ENCODE peak calls at places on chromosomes 2 and 18, in ten cellular contexts. R is mesenchymal stem cell, V is brain microvascular endothelial cell, P is fibroblast of pulmonary artery, T is thoracic aorta, Y is DND-41, C is HL-60, W is adrenal gland, B is psoas muscle, U is left ventricle myocardium inferior. G is an unnamed sample.

GRCh38 chr2:95004702-95005101 is 20.8 kb upstream of the MAL start:
- DNase-seq in W (no peak), B (no peak), C (no peak), R (no peak), Y (peak), P (no peak), U (no peak), T (no peak), V (no peak), G (no peak)

GRCh38 chr2:229818230-229818629 is 103.6 kb downstream of the TRIP12 start:
- DNase-seq in Y (no peak), R (no peak), C (no peak), P (no peak), V (no peak), T (no peak), U (no peak), W (no peak), B (no peak), G (no peak)

GRCh38 chr18:24270937-24271380 is 126.7 kb downstream of the OSBPL1A start:
- DNase-seq in Y (no peak), T (no peak), C (no peak), U (no peak), R (peak), B (no peak), V (peak), P (peak), W (no peak), G (peak)

GRCh38 chr2:240794178-240794721 is 25.8 kb downstream of the KIF1A start:
- DNase-seq in W (no peak), T (no peak), V (no peak), B (no peak), Y (no peak), U (peak), C (no peak), R (no peak), P (no peak), G (no peak)

GRCh38 chr2:29222381-29223179 is 107.4 kb downstream of the CLIP4 start:
- DNase-seq in B (no peak), C (no peak), P (no peak), R (no peak), T (no peak), V (no peak), W (peak), Y (no peak), U (no peak), G (no peak)

GRCh38 chr2:171985076-171985475 is 14.7 kb upstream of the METAP1D start:
- DNase-seq in B (no peak), U (no peak), V (no peak), Y (no peak), T (no peak), W (no peak), C (no peak), R (no peak), P (no peak), G (no peak)

GRCh38 chr2:6072757-6073156 is 380.6 kb downstream of the SOX11 start:
- DNase-seq in T (no peak), V (no peak), U (no peak), P (no peak), Y (no peak), W (no peak), C (no peak), R (no peak), B (no peak), G (no peak)

GRCh38 chr18:11953113-11953512 is 28.2 kb upstream of the IMPA2 start:
- DNase-seq in U (no peak), V (no peak), P (no peak), Y (no peak), W (no peak), R (peak), B (no peak), C (no peak), T (no peak), G (no peak)

GRCh38 chr18:38421016-38421415 is 855.4 kb upstream of the CELF4 start:
- DNase-seq in P (no peak), C (no peak), T (no peak), W (no peak), U (no peak), Y (no peak), B (no peak), R (no peak), V (no peak), G (no peak)

GRCh38 chr2:101704046-101704466 is 6.5 kb downstream of the MAP4K4 start:
- DNase-seq in Y (peak), B (peak), U (no peak), R (peak), P (peak), W (no peak), C (no peak), T (no peak), V (no peak), G (no peak)

GRCh38 chr2:232292395-232293154 is 86.0 kb upstream of the ALPP start:
- DNase-seq in W (no peak), V (peak), B (peak), T (no peak), C (peak), P (peak), R (peak), U (peak), Y (peak), G (peak)

GRCh38 chr2:121092095-121092494 is 192.9 kb downstream of the TFCP2L1 start:
- DNase-seq in U (no peak), V (no peak), W (no peak), T (no peak), R (no peak), Y (no peak), P (no peak), B (no peak), C (no peak), G (no peak)

GRCh38 chr2:111659361-111660281 is 224.4 kb downstream of the ANAPC1 start:
- DNase-seq in V (peak), W (peak), R (peak), C (peak), B (peak), Y (peak), P (peak), U (peak), T (peak), G (peak)

GRCh38 chr2:203237501-203238238 is 1.1 kb upstream of the CYP20A1 start:
- DNase-seq in B (no peak), U (no peak), T (no peak), R (no peak), V (no peak), Y (peak), P (no peak), W (no peak), C (no peak), G (no peak)

GRCh38 chr2:120914839-120915521 is 179.3 kb downstream of the GLI2 start:
- DNase-seq in T (peak), W (peak), P (peak), B (peak), C (no peak), U (peak), V (peak), Y (no peak), R (peak), G (peak)

GRCh38 chr2:68225119-68225632 is 27.2 kb downstream of the PPP3R1 start:
- DNase-seq in V (peak), W (peak), T (no peak), P (peak), Y (no peak), R (peak), B (no peak), C (peak), U (no peak), G (peak)

GRCh38 chr18:10797882-10798281 is 272.1 kb downstream of the NAPG start:
- DNase-seq in Y (no peak), V (no peak), W (no peak), R (no peak), C (no peak), U (peak), T (no peak), P (no peak), B (no peak), G (no peak)

GRCh38 chr2:237859533-237860272 is at the start of gene RAMP1:
- DNase-seq in V (no peak), R (peak), U (no peak), B (peak), P (no peak), T (no peak), C (peak), Y (no peak), W (no peak), G (peak)

GRCh38 chr2:143524001-143524608 is 394.9 kb downstream of the ARHGAP15 start:
- DNase-seq in Y (no peak), P (peak), U (no peak), C (no peak), V (peak), T (no peak), W (no peak), B (no peak), R (peak), G (no peak)

GRCh38 chr18:12692206-12692605 is 10.3 kb downstream of the CEP76 start:
- DNase-seq in V (no peak), B (no peak), U (no peak), R (no peak), C (no peak), T (no peak), P (no peak), Y (no peak), W (no peak), G (no peak)

GRCh38 chr18:3873698-3874495 is 423.9 kb downstream of the TGIF1 start:
- DNase-seq in Y (no peak), C (no peak), B (no peak), T (no peak), W (no peak), V (no peak), R (no peak), P (no peak), U (no peak), G (no peak)
- H3K4me3 ChIP-seq in Y (no peak), C (no peak), B (no peak), T (peak), W (no peak), V (no peak), R (peak), P (no peak), U (no peak), G (peak)

GRCh38 chr18:9719421-9719981 is 11.4 kb downstream of the RAB31 start:
- DNase-seq in B (no peak), P (peak), Y (no peak), U (no peak), W (peak), C (no peak), T (no peak), R (peak), V (peak), G (peak)
- H3K4me3 ChIP-seq in B (no peak), P (peak), Y (no peak), U (no peak), W (no peak), C (no peak), T (peak), R (peak), V (peak), G (peak)

DNA sequence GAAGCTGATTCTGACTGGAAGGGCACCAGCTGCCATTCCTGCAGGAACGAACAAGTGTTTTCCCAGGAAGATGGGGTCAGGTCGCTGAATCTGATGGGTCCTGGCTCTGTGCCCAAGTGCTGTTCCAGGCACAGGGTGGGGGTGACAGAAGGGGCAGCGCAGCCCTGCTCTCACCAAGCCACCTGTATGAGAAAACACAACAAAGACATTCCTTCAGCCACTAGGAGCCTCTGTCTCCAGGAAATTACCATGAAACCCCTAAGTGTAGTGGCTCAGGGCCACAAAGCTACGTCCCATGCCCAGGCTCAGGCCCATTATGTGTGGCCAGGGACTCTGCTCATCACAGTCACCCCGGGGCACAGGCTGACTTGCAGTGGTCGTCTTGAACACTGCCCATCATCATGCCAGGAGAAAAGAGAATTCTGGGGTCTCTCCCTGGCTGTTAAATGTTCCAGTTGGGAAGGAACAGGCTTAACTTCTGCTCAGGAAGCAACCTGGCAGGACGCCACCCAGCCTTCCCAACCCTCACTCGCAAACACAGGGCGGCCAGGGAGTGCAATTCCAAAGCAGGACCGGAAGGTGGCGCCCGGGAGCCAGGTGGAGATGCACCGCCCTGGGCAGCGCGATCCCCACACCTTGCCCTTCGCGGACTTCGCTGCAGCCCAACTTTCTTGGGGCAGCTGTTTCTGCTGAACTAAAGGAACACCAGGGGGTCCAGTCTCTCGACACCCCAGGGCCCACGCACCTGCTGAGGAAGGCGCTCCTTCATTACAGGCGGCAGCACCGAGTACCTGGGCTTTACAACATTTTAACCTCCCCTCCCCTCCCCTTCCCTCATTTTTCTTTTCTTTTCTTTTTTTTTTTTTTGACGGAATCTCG is 11.0 kb upstream of the SFTPB start:
- DNase-seq in C (peak), B (peak), W (peak), V (peak), R (peak), T (peak), P (peak), U (peak), Y (peak), G (peak)
- H3K4me3 ChIP-seq in C (no peak), B (no peak), W (no peak), V (no peak), R (no peak), T (peak), P (no peak), U (no peak), Y (no peak), G (no peak)

DNA sequence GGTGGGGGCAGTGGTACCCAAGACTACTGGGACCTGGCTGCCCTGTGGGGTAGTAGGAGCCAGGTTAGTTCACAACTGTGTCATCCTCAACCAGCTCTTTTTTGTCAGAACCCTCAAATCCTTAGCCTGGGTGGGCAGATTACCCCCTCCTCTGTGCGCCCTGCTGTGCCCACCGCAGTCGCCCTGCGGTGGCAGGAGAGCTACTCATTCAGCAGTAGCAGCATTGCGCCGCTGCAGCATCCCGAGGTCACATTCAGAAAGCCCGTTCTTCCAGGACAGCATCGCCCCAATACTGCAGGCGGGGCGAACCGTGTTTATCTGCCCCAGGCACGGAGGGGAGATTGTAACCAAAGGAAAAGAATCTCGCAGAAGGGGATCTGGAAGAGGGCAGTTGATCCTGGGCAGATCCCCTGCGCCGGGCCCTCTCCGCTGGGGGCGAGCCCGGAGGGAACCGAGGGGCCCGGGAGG is 13.0 kb downstream of the POU3F3 start:
- DNase-seq in B (no peak), C (no peak), P (no peak), Y (no peak), U (no peak), W (no peak), V (no peak), R (no peak), T (no peak), G (no peak)
- H3K4me3 ChIP-seq in B (no peak), C (no peak), P (no peak), Y (no peak), U (no peak), W (no peak), V (no peak), R (no peak), T (no peak), G (no peak)

GRCh38 chr18:892316-892715 is 12.4 kb upstream of the ADCYAP1 start:
- DNase-seq in R (no peak), Y (no peak), V (no peak), U (no peak), W (no peak), P (no peak), C (no peak), B (no peak), T (no peak), G (no peak)

GRCh38 chr18:886076-886475 is 18.6 kb upstream of the ADCYAP1 start:
- DNase-seq in B (no peak), T (no peak), W (no peak), V (no peak), Y (no peak), C (no peak), P (no peak), R (no peak), U (no peak), G (no peak)

DNA sequence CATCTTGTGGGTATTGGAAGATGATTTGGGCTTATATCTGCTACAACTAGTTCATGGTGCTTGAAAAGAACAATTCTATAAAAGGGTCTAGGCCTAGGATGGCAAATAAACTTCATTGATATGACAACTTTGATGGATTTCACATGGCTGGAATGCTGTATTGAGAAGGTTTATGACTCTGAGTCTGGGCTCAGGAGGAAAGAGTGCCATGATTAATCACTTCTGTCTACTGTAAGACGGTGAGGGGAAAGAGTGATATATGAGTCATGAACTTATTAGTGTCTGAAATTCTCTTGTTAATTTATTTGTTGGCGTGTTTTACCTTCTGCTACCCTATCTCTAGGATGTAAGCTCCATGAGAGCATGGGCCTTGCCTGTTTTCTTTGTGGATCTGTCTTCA is 17.0 kb upstream of the ADCYAP1 start:
- DNase-seq in P (no peak), W (no peak), Y (no peak), U (no peak), R (no peak), B (no peak), T (no peak), V (no peak), C (no peak), G (no peak)
- H3K4me3 ChIP-seq in P (no peak), W (no peak), Y (no peak), U (no peak), R (no peak), B (no peak), T (no peak), V (no peak), C (no peak), G (no peak)

DNA sequence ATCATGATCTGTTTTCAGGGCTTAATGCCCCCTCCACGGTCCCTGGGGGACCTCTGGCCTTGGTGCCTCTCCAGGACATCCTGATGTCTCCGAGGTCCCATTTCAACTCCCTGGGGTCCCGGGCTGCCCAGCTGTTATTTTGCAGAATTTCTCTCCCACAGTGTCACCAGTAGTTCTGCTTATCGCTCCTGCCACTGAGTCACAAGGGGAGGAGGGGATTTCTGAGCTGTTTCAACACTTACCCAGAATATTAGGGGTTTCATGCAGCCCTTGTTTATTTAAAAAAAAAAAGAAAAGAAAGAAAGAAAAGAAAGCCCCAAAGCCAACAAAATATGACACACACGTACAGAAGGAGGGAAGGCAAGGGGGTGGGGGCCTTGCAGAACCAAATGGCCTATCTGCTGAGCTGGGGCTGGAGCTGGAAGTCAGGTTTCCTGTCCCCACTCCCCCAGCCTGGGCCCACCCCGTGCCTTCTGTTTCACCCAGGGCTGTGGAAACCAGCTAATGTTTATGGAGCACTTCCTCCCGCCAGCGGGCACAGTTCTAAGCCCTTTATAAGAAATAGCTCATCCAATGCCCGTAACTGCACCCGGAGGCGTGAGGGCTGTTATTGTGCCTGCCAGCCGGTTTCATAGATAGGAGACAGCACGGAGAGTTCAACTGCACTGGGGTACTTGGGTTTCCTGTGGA is 8.4 kb upstream of the ARID5A start:
- DNase-seq in T (peak), U (peak), P (peak), C (peak), W (peak), R (peak), B (peak), Y (peak), V (peak), G (peak)
- H3K4me3 ChIP-seq in T (peak), U (peak), P (peak), C (no peak), W (no peak), R (peak), B (peak), Y (no peak), V (peak), G (peak)

DNA sequence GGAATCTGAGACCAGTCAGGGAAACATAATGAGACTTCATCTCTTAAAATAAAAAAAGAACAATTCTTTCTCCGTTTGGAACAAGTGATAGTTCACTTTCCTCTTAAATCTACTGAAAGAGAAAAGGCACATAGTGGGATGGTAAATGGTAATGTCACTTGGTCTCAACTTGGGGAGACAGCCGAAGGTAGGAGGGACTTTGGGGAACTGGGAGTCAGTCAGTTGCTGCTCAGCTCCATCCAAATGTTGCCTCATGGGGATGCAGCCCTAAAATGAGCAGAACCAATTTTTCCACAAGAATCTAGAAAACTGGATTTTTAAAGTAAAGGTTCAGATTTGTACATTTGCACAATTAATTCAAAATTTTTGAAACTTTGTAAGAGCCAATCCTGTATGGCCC is 19.2 kb downstream of the RASGRP3 start:
- DNase-seq in V (no peak), T (no peak), P (no peak), B (no peak), W (no peak), Y (no peak), C (no peak), R (no peak), U (no peak), G (no peak)
- H3K4me3 ChIP-seq in V (no peak), T (no peak), P (no peak), B (no peak), W (no peak), Y (no peak), C (no peak), R (no peak), U (no peak), G (no peak)

G was measured in MG63.